ENCODE peak calls at places on chromosomes 16 and 17, in seven cellular contexts. F, E, M, W, K, N and J are unnamed samples.
A peak's percentile ranks its signal among the peaks of the same experiment; 100 is the strongest.

GRCh38 chr16:47460301-47460754 is 535 bp downstream of the ITFG1 start:
- DNase-seq in F (no peak), E (no peak), M (no peak), W (no peak), K (peak; percentile 47), N (no peak), J (no peak)

GRCh38 chr16:69244336-69244735 is 57.4 kb downstream of the SNTB2 start:
- DNase-seq in F (no peak), E (no peak), M (no peak), W (no peak), K (no peak), N (no peak), J (no peak)

GRCh38 chr17:29566473-29567361 is at the start of gene ABHD15:
- DNase-seq in F (peak; percentile 51), E (no peak), M (peak; percentile 58), W (no peak), K (peak; percentile 67), N (peak; percentile 87), J (no peak)

GRCh38 chr17:79276824-79277223 is 202.2 kb downstream of the ENGASE start:
- DNase-seq in F (no peak), E (no peak), M (no peak), W (no peak), K (no peak), N (no peak), J (no peak)

GRCh38 chr17:50465635-50466034 is 3.0 kb downstream of the CHAD start:
- DNase-seq in F (no peak), E (no peak), M (no peak), W (no peak), K (no peak), N (no peak), J (no peak)

GRCh38 chr17:8698142-8699050 is 46.2 kb downstream of the CCDC42 start:
- DNase-seq in F (peak; percentile 61), E (no peak), M (no peak), W (no peak), K (no peak), N (no peak), J (no peak)

GRCh38 chr17:2909853-2910234 is 113.6 kb downstream of the RAP1GAP2 start:
- DNase-seq in F (no peak), E (no peak), M (no peak), W (no peak), K (no peak), N (no peak), J (no peak)

GRCh38 chr17:31433091-31433790 is 41.8 kb downstream of the RAB11FIP4 start:
- DNase-seq in F (no peak), E (no peak), M (no peak), W (no peak), K (no peak), N (no peak), J (no peak)

GRCh38 chr16:25854141-25854540 is 162.4 kb downstream of the HS3ST4 start:
- DNase-seq in F (no peak), E (no peak), M (no peak), W (no peak), K (no peak), N (no peak), J (no peak)

GRCh38 chr17:48134912-48135480 is 27.4 kb downstream of the SNX11 start:
- DNase-seq in F (peak; percentile 49), E (no peak), M (no peak), W (peak; percentile 37), K (peak; percentile 69), N (no peak), J (no peak)

DNA sequence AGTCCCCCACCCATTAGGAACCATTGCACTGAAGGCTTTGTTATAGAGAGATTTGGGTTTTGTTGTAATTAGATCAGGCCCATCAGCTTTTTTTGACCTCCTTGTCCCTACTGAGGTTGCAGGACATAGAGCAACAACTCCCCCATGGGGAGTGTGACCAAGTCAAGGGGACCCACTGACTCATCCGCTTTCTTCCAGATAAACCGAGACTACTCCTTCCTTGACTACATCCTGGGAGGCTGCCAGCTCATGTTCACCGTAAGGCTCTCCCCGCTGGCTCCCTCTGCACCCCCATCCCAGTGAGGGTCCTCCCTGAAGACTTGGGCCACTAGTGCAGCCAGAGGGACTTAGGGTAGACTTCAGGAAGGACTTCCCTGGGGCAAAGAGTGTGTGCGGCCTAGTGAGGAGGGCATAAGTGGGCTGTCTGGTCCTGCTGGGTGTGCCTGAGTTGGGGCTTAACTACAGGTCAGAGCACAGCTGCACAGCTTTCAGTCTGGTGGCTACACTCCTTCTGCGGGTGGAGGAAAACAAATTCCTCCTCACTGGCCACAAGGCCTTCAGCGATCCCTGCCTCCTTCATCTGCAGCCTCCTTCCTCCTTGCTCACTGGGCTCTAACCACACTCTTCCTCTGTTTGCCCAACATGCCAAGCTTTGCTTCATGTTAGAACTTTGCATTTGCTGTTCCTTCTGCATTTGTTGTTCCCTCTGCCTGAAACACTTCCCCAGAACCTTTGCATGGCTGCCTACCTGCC is 31.0 kb downstream of the CPNE2 start:
- DNase-seq in F (no peak), E (no peak), M (no peak), W (peak; percentile 57), K (no peak), N (no peak), J (no peak)
- H3K4me1 ChIP-seq in F (no peaks in the 10 kb centered on the region), E (peaks cover 4% of the 10 kb centered on the region), M (no peaks in the 10 kb centered on the region), W (peaks cover 7% of the 10 kb centered on the region), K (no peaks in the 10 kb centered on the region), N (no peaks in the 10 kb centered on the region), J (no peaks in the 10 kb centered on the region)

GRCh38 chr16:87094246-87094865 is 222.8 kb downstream of the C16orf95 start:
- DNase-seq in F (no peak), E (peak; percentile 30), M (no peak), W (no peak), K (no peak), N (no peak), J (no peak)
- H3K4me1 ChIP-seq in F (no peaks in the 10 kb centered on the region), E (peaks cover 12% of the 10 kb centered on the region), M (no peaks in the 10 kb centered on the region), W (no peaks in the 10 kb centered on the region), K (peaks cover 9% of the 10 kb centered on the region), N (no peaks in the 10 kb centered on the region), J (peaks cover 2% of the 10 kb centered on the region)

DNA sequence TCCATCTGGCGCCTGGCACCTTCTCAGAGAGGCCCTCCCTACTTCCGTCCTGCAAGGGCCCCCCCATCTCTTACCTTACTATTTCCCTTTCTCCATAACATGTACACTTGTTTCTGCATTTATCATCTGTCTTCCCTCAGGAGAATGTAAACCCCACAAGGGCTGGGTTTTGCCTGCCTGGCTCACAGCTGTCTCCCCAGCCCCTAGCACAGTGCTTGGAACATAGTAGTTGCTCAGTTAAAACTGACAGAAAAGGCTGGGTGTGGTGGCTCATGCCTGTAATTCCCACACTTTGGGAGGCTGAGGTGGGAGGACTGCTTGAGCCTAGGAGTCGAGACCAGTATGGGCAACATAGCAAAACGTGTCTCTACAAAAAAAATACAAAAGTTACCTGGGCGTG is 5.7 kb upstream of the SNN start:
- DNase-seq in F (no peak), E (no peak), M (no peak), W (no peak), K (no peak), N (no peak), J (no peak)
- H3K4me1 ChIP-seq in F (no peaks in the 10 kb centered on the region), E (peaks cover 18% of the 10 kb centered on the region), M (peaks cover 27% of the 10 kb centered on the region), W (no peaks in the 10 kb centered on the region), K (peaks cover 16% of the 10 kb centered on the region), N (no peaks in the 10 kb centered on the region), J (peaks cover 1% of the 10 kb centered on the region)

DNA sequence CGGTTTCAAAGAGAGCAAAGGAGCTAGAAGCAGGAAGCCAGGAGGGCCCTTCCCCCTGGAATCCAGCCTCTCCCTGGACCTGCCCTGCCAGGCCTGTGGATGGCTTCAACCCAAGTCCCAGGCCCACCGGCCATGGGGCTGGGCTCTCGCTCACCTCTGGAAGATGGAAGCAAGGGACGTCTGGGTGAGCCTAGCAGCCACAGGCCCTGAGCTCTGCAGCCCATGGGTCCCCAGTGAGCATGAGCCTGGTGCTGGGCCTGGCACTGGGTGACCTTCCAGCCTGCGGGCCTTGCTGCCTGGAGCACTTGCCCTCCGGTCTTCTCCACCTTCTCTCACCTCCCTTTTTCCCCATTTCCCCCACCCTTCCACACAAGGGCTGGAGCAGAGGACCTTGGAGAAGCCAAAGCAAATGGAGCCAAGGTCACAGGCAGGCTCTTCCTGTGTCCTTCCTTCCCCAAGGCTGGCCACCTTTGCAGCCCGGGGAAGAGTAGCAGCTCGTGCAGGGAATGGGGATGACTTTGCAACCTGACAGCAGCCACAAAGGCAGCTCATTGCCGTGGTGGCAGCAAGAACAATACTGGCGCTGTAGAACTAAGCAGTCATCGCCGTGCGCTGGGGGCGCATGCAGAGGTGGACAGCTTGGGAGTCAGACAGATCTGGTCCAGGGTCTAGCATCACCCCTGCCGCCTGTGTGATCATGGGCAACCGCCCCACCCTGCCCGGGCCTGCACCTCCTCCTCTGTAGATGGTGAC is 86.6 kb downstream of the AMFR start:
- DNase-seq in F (no peak), E (no peak), M (no peak), W (no peak), K (no peak), N (no peak), J (no peak)
- H3K4me1 ChIP-seq in F (no peaks in the 10 kb centered on the region), E (peaks cover 21% of the 10 kb centered on the region), M (peaks cover 41% of the 10 kb centered on the region), W (no peaks in the 10 kb centered on the region), K (no peaks in the 10 kb centered on the region), N (peaks cover 8% of the 10 kb centered on the region), J (no peaks in the 10 kb centered on the region)

GRCh38 chr16:70419384-70420327 is 19.2 kb downstream of the ST3GAL2 start:
- DNase-seq in F (no peak), E (no peak), M (no peak), W (no peak), K (no peak), N (no peak), J (no peak)

GRCh38 chr16:70417661-70418060 is 21.2 kb downstream of the ST3GAL2 start:
- DNase-seq in F (no peak), E (no peak), M (no peak), W (no peak), K (no peak), N (no peak), J (no peak)

GRCh38 chr16:70418274-70418992 is 20.5 kb downstream of the ST3GAL2 start:
- DNase-seq in F (no peak), E (no peak), M (no peak), W (no peak), K (no peak), N (peak; percentile 45), J (no peak)

GRCh38 chr16:70418993-70419318 is 19.9 kb downstream of the ST3GAL2 start:
- DNase-seq in F (no peak), E (no peak), M (no peak), W (no peak), K (no peak), N (no peak), J (no peak)

DNA sequence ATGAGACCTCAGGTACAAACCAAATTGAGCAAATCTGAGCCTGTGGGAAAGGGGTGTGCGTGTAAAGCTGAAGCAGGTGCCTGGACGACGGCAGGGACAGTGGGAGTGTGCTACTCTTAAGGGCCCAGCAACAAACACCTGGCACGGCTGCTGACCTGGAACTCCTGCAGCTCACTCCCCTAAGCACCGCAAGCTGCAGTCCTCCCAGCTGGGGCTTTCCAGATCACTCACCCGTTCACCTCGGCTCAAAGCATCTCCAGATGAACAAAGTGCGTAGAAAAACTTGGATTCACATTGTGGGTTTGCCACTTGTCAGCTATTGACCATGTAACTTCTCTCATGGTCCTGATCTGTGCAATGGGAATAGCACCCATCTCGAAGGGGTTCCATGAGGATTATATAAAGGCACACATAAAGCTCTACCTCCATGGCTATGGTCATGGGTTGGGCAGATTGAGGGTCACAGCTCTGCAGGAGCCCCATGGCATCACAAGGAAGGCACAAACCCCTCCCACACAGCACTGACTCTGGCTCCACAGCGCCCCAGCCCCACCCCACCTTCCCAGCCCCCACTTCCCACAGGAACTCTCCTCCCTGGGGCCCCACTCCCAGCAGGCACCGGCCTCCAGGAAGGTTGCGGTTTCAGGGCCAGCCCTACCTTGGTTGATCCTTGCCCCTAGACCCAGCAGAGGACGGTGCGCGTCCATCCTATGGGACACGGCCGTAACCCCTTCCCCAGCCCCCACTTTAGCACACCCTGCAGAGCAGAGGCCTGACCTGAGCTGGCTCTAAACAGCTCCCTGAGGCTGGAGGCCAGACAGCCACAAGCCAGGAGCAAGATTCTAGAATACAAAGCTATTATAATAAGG is 21.9 kb downstream of the ST3GAL2 start:
- DNase-seq in F (no peak), E (no peak), M (no peak), W (no peak), K (no peak), N (no peak), J (no peak)
- H3K4me1 ChIP-seq in F (no peaks in the 10 kb centered on the region), E (peaks cover 32% of the 10 kb centered on the region), M (no peaks in the 10 kb centered on the region), W (peaks cover 79% of the 10 kb centered on the region), K (peaks cover 36% of the 10 kb centered on the region), N (peaks cover 59% of the 10 kb centered on the region), J (peaks cover 15% of the 10 kb centered on the region)